ENCODE peak calls at places on chromosomes 13 and 19, in eight cellular contexts. D, T, W, M, H, U, N and A are unnamed samples.

GRCh38 chr19:5690125-5690954 is at the start of gene RPL36:
- DNase-seq in D (peak), T (peak), W (peak), M (peak), H (peak), U (peak), N (peak), A (peak)

GRCh38 chr13:100394005-100394695 is 194.4 kb downstream of the GGACT start:
- DNase-seq in D (no peak), T (peak), W (no peak), M (peak), H (no peak), U (no peak), N (no peak), A (no peak)

GRCh38 chr19:4800591-4801081 is 9.1 kb downstream of the FEM1A start:
- DNase-seq in D (peak), T (no peak), W (no peak), M (no peak), H (no peak), U (no peak), N (no peak), A (no peak)

GRCh38 chr13:67557642-67558241 is 327.6 kb upstream of the PCDH9 start:
- DNase-seq in D (no peak), T (peak), W (no peak), M (no peak), H (no peak), U (no peak), N (no peak), A (no peak)

GRCh38 chr19:17332677-17333581 is 1.7 kb downstream of the ANO8 start:
- DNase-seq in D (no peak), T (peak), W (no peak), M (no peak), H (peak), U (no peak), N (no peak), A (peak)

GRCh38 chr19:44752816-44753618 is 4.5 kb downstream of the BCL3 start:
- DNase-seq in D (peak), T (peak), W (peak), M (peak), H (peak), U (no peak), N (no peak), A (no peak)

GRCh38 chr13:20192470-20193141 is at the start of gene GJB2:
- DNase-seq in D (no peak), T (no peak), W (no peak), M (no peak), H (no peak), U (no peak), N (no peak), A (peak)

GRCh38 chr13:99340638-99341037 is 33.4 kb upstream of the GPR183 start:
- DNase-seq in D (no peak), T (no peak), W (no peak), M (no peak), H (no peak), U (no peak), N (no peak), A (no peak)

GRCh38 chr13:100811431-100811830 is 136.8 kb upstream of the TMTC4 start:
- DNase-seq in D (no peak), T (no peak), W (no peak), M (no peak), H (no peak), U (no peak), N (peak), A (no peak)

GRCh38 chr13:46354143-46355087 is 32.6 kb downstream of the RUBCNL start:
- DNase-seq in D (no peak), T (peak), W (no peak), M (peak), H (peak), U (no peak), N (no peak), A (peak)

GRCh38 chr19:49120868-49121267 is 1.5 kb downstream of the PPFIA3 start:
- DNase-seq in D (no peak), T (no peak), W (no peak), M (no peak), H (no peak), U (no peak), N (no peak), A (no peak)

GRCh38 chr13:51397262-51397933 is 55.4 kb downstream of the INTS6 start:
- DNase-seq in D (peak), T (peak), W (no peak), M (peak), H (no peak), U (no peak), N (no peak), A (no peak)

GRCh38 chr13:64446372-64446771 is 2783.8 kb downstream of the PCDH9 start:
- DNase-seq in D (no peak), T (no peak), W (no peak), M (no peak), H (no peak), U (no peak), N (no peak), A (no peak)

GRCh38 chr13:34338102-34338501 is 520.2 kb downstream of the RFC3 start:
- DNase-seq in D (no peak), T (no peak), W (no peak), M (no peak), H (no peak), U (no peak), N (no peak), A (no peak)

GRCh38 chr19:31351212-31352193 is 2.3 kb upstream of the TSHZ3 start:
- DNase-seq in D (no peak), T (peak), W (peak), M (no peak), H (no peak), U (no peak), N (no peak), A (no peak)

GRCh38 chr13:38848360-38848759 is 142.3 kb downstream of the STOML3 start:
- DNase-seq in D (no peak), T (no peak), W (no peak), M (no peak), H (no peak), U (no peak), N (no peak), A (no peak)

GRCh38 chr13:96388598-96388997 is 298.7 kb downstream of the HS6ST3 start:
- DNase-seq in D (no peak), T (no peak), W (no peak), M (no peak), H (no peak), U (no peak), N (no peak), A (no peak)

GRCh38 chr13:73991384-73991783 is 142.8 kb downstream of the KLF12 start:
- DNase-seq in D (no peak), T (no peak), W (no peak), M (no peak), H (no peak), U (no peak), N (no peak), A (no peak)

GRCh38 chr13:43935878-43936277 is 56.2 kb downstream of the LACC1 start:
- DNase-seq in D (no peak), T (no peak), W (no peak), M (no peak), H (no peak), U (no peak), N (no peak), A (no peak)

GRCh38 chr19:10552596-10553053 is 8.9 kb downstream of the ATG4D start:
- DNase-seq in D (no peak), T (no peak), W (no peak), M (no peak), H (peak), U (no peak), N (no peak), A (no peak)

GRCh38 chr19:18282021-18282787 is 782 bp upstream of the JUND start:
- DNase-seq in D (no peak), T (peak), W (no peak), M (peak), H (no peak), U (no peak), N (no peak), A (peak)

GRCh38 chr19:27971071-27971470 is 1241.9 kb downstream of the UQCRFS1 start:
- DNase-seq in D (no peak), T (peak), W (no peak), M (no peak), H (no peak), U (no peak), N (peak), A (no peak)

GRCh38 chr19:2691951-2692350 is 10.5 kb downstream of the GNG7 start:
- DNase-seq in D (no peak), T (no peak), W (no peak), M (no peak), H (no peak), U (no peak), N (no peak), A (no peak)

GRCh38 chr13:79482271-79482970 is 1.5 kb downstream of the NDFIP2 start:
- DNase-seq in D (no peak), T (peak), W (no peak), M (no peak), H (no peak), U (no peak), N (no peak), A (no peak)

GRCh38 chr19:33785795-33786194 is 10.9 kb upstream of the KCTD15 start:
- DNase-seq in D (no peak), T (peak), W (no peak), M (no peak), H (no peak), U (no peak), N (no peak), A (no peak)

GRCh38 chr13:76991432-76991795 is 467 bp upstream of the CLN5 start:
- DNase-seq in D (peak), T (no peak), W (no peak), M (no peak), H (no peak), U (no peak), N (peak), A (no peak)

GRCh38 chr13:48437381-48437780 is 24.5 kb upstream of the LPAR6 start:
- DNase-seq in D (peak), T (peak), W (peak), M (no peak), H (no peak), U (no peak), N (no peak), A (no peak)

GRCh38 chr19:4870025-4870700 is 2.7 kb upstream of the PLIN3 start:
- DNase-seq in D (peak), T (peak), W (no peak), M (peak), H (peak), U (no peak), N (no peak), A (peak)

GRCh38 chr19:13262450-13262849 is 112.2 kb downstream of the IER2 start:
- DNase-seq in D (no peak), T (peak), W (no peak), M (no peak), H (peak), U (no peak), N (no peak), A (peak)

GRCh38 chr19:15836345-15836594 is 20.8 kb upstream of the OR10H1 start:
- DNase-seq in D (no peak), T (peak), W (no peak), M (no peak), H (peak), U (no peak), N (no peak), A (peak)

GRCh38 chr13:35789335-35790166 is 313.1 kb upstream of the MAB21L1 start:
- DNase-seq in D (no peak), T (peak), W (no peak), M (peak), H (peak), U (no peak), N (peak), A (peak)

GRCh38 chr13:58960909-58961308 is 1202.8 kb downstream of the DIAPH3 start:
- DNase-seq in D (no peak), T (peak), W (no peak), M (no peak), H (no peak), U (no peak), N (no peak), A (no peak)

GRCh38 chr13:35927554-35927953 is 203.6 kb downstream of the DCLK1 start:
- DNase-seq in D (no peak), T (peak), W (peak), M (peak), H (peak), U (no peak), N (no peak), A (no peak)